ENCODE peak calls at places on chromosomes 2 and 18, in four cellular contexts. One of them, this sample, is unnamed.

GRCh38 chr18:3688682-3689081 is 238.7 kb downstream of the TGIF1 start:
- DNase-seq in HepG2: no peak
- DNase-seq in A549: no peak
- DNase-seq in stomach: no peak
- DNase-seq in this sample: no peak

GRCh38 chr18:3345885-3346284 is 84.0 kb downstream of the MYL12B start:
- DNase-seq in HepG2: no peak
- DNase-seq in A549: no peak
- DNase-seq in stomach: no peak
- DNase-seq in this sample: peak; percentile 76

GRCh38 chr2:221309888-221310287 is 262.2 kb downstream of the EPHA4 start:
- DNase-seq in HepG2: no peak
- DNase-seq in stomach: no peak
- DNase-seq in A549: no peak
- DNase-seq in this sample: no peak

GRCh38 chr2:228599781-228600180 is 418.3 kb upstream of the SPHKAP start:
- DNase-seq in A549: no peak
- DNase-seq in HepG2: no peak
- DNase-seq in stomach: no peak
- DNase-seq in this sample: no peak

GRCh38 chr2:150478206-150478974 is 9.1 kb downstream of the RND3 start:
- DNase-seq in stomach: no peak
- DNase-seq in A549: no peak
- DNase-seq in HepG2: no peak
- DNase-seq in this sample: no peak

GRCh38 chr18:58241877-58242276 is 197.9 kb downstream of the NEDD4L start:
- DNase-seq in stomach: no peak
- DNase-seq in A549: no peak
- DNase-seq in HepG2: no peak
- DNase-seq in this sample: no peak

GRCh38 chr2:77807531-77808215 is 285.5 kb upstream of the LRRTM4 start:
- DNase-seq in A549: no peak
- DNase-seq in stomach: no peak
- DNase-seq in HepG2: no peak
- DNase-seq in this sample: no peak

GRCh38 chr2:144983107-144983506 is 463.2 kb upstream of the ZEB2 start:
- DNase-seq in stomach: no peak
- DNase-seq in HepG2: no peak
- DNase-seq in A549: no peak
- DNase-seq in this sample: no peak

GRCh38 chr18:66873899-66874298 is 270.0 kb upstream of the CDH19 start:
- DNase-seq in HepG2: peak; percentile 61
- DNase-seq in stomach: no peak
- DNase-seq in A549: no peak
- DNase-seq in this sample: no peak

GRCh38 chr2:191329841-191330240 is 84.6 kb downstream of the MYO1B start:
- DNase-seq in A549: no peak
- DNase-seq in stomach: no peak
- DNase-seq in HepG2: no peak
- DNase-seq in this sample: no peak

GRCh38 chr2:35298493-35298892 is 1057.1 kb upstream of the CRIM1 start:
- DNase-seq in stomach: no peak
- DNase-seq in A549: no peak
- DNase-seq in HepG2: no peak
- DNase-seq in this sample: no peak

GRCh38 chr2:165058471-165059265 is 103.3 kb upstream of the SLC38A11 start:
- DNase-seq in A549: no peak
- DNase-seq in stomach: no peak
- DNase-seq in HepG2: no peak
- DNase-seq in this sample: no peak

GRCh38 chr2:169999041-169999440 is 171.8 kb downstream of the UBR3 start:
- DNase-seq in A549: no peak
- DNase-seq in stomach: no peak
- DNase-seq in HepG2: no peak
- DNase-seq in this sample: no peak

GRCh38 chr2:105812180-105813044 is 67.7 kb downstream of the NCK2 start:
- DNase-seq in A549: no peak
- DNase-seq in HepG2: peak; percentile 60
- DNase-seq in stomach: no peak
- DNase-seq in this sample: no peak

GRCh38 chr2:217314021-217314460 is 454.2 kb upstream of the TNP1 start:
- DNase-seq in HepG2: no peak
- DNase-seq in stomach: no peak
- DNase-seq in A549: no peak
- DNase-seq in this sample: no peak

GRCh38 chr2:218746960-218747359 is 35.0 kb upstream of the CYP27A1 start:
- DNase-seq in A549: no peak
- DNase-seq in HepG2: no peak
- DNase-seq in stomach: no peak
- DNase-seq in this sample: no peak

GRCh38 chr18:3985030-3985429 is 470.1 kb downstream of the DLGAP1 start:
- DNase-seq in stomach: no peak
- DNase-seq in HepG2: no peak
- DNase-seq in A549: no peak
- DNase-seq in this sample: no peak

GRCh38 chr2:75006041-75006440 is 47.6 kb downstream of the POLE4 start:
- DNase-seq in stomach: no peak
- DNase-seq in HepG2: no peak
- DNase-seq in A549: no peak
- DNase-seq in this sample: no peak

GRCh38 chr2:62817995-62818713 is 112.6 kb downstream of the EHBP1 start:
- DNase-seq in HepG2: no peak
- DNase-seq in A549: no peak
- DNase-seq in stomach: no peak
- DNase-seq in this sample: no peak

GRCh38 chr2:7053650-7054262 is 136.5 kb downstream of the RNF144A start:
- DNase-seq in stomach: no peak
- DNase-seq in A549: no peak
- DNase-seq in HepG2: no peak
- DNase-seq in this sample: peak; percentile 68

DNA sequence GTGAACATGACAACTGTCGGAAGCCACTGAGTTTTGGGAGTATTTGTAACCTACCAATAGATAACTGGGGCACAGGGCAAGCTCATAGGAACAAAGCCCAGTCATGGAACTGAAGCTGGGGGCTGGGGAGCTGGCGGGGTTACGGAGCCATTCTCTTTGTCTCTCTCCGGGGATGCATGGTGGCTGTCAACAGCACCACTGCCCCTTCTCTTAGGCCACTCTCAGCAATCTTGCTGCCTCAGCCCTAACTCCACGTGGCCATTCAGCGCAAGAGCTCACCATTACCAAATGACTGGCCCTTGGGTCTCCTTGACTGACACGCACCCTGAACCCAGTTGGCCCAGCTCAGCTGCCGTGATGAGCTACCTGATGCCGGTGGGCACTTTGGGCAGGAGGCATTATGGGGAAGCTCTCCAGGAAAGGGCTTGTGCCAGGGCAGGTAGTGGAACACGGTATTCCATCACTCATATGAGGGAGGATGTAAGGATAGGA is 33.6 kb upstream of the ODC1 start:
- DNase-seq in A549: no peak
- DNase-seq in HepG2: no peak
- DNase-seq in stomach: no peak
- DNase-seq in this sample: peak; percentile 30
- TF ChIP-seq EP300 in A549: no peak
- TF ChIP-seq EP300 in HepG2: no peak
- TF ChIP-seq EP300 in stomach: no peak
- TF ChIP-seq EP300 in this sample: no peak

GRCh38 chr2:128474014-128474961 is 155.6 kb upstream of the HS6ST1 start:
- DNase-seq in HepG2: no peak
- DNase-seq in stomach: no peak
- DNase-seq in A549: no peak
- DNase-seq in this sample: no peak

GRCh38 chr2:128472789-128473174 is 154.1 kb upstream of the HS6ST1 start:
- DNase-seq in HepG2: no peak
- DNase-seq in A549: no peak
- DNase-seq in stomach: no peak
- DNase-seq in this sample: no peak

GRCh38 chr2:128474962-128475361 is 156.3 kb upstream of the HS6ST1 start:
- DNase-seq in HepG2: no peak
- DNase-seq in stomach: no peak
- DNase-seq in A549: no peak
- DNase-seq in this sample: no peak

GRCh38 chr2:128475427-128476211 is 157.0 kb upstream of the HS6ST1 start:
- DNase-seq in A549: no peak
- DNase-seq in stomach: no peak
- DNase-seq in HepG2: no peak
- DNase-seq in this sample: no peak

DNA sequence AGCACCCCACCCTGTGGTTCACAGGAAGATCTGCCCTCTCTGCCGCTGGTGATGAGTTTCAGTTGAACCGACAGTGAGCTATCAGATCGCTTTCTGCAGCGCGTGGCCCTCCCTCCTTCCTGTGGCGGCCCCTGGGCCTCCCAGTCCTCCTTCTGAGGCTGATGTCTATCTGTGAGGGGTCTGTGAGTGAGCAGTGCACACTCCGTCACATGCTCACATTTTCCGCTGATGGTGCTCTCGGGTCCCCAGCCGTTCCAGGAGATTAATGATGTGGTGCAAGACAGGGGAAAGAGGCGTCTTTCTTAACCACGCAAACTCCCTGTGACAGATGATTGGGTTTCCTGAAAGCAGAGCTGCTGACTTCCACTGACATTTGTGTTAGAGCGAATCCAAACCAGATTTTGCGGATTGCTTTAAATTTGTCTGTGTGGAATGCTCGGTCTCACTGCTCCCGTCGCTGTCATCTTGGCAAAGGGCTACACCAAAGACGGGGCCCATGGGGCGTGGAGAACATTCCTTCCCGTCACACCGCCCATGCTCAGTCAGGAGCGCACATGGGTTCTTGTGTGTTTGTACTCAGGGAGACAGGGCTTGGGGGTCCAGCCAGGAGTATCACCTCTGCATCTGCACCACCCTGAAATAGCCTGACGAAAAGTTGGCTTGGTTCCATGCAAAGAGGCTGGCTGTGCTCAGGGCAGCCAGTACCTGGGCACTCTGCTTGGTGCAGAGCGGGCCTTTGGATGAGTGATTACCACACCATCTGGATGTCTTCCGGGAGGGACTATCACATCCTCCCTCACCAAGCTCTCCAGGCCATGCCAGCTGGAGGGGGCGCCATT is 154.7 kb upstream of the HS6ST1 start:
- DNase-seq in A549: no peak
- DNase-seq in stomach: no peak
- DNase-seq in HepG2: no peak
- DNase-seq in this sample: peak; percentile 63
- TF ChIP-seq EP300 in A549: no peak
- TF ChIP-seq EP300 in stomach: no peak
- TF ChIP-seq EP300 in HepG2: no peak
- TF ChIP-seq EP300 in this sample: no peak

DNA sequence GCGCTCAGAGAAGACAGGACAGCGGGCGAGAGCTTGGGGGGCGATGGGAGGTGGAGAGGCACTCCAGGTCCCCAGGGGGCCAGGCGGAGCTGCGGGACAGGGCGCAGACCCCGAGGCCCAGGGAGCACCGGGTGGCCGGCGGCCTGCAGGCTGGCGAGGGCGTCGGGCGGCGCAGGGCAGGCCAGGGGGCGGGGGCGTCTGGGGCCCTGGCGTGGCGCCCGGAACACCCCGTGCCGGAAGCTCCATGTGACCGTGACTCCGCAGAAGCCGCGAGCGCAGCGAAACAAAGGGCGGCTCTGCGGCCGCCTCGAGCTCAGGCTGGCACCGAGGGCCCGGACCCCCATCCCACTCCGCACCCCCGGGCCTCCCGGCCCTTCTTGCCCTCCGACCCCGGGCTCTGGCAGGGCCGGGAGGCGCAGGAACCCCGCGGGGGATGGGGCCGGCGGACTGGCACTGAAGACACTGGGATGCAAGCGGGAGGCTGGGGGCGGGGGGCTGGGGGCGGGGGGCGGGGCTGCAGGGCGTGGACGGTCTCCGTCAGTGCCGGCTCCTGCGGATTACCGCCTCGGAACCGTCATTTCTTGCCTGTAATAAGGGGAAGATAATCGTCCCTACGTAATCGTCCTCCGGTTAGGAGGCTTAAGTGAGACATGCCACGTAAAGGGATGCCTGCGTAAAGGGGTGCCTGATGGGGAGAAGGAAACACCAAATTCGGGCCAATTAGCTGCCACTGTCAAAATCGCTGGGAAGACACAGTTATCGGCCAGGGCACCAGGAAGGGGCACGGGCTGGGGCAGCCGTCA is 19.2 kb downstream of the SH2D6 start:
- DNase-seq in stomach: peak; percentile 93
- DNase-seq in HepG2: no peak
- DNase-seq in A549: peak; percentile 89
- DNase-seq in this sample: peak; percentile 96
- TF ChIP-seq EP300 in stomach: peak; percentile 86
- TF ChIP-seq EP300 in HepG2: no peak
- TF ChIP-seq EP300 in A549: peak; percentile 78
- TF ChIP-seq EP300 in this sample: peak; percentile 92

DNA sequence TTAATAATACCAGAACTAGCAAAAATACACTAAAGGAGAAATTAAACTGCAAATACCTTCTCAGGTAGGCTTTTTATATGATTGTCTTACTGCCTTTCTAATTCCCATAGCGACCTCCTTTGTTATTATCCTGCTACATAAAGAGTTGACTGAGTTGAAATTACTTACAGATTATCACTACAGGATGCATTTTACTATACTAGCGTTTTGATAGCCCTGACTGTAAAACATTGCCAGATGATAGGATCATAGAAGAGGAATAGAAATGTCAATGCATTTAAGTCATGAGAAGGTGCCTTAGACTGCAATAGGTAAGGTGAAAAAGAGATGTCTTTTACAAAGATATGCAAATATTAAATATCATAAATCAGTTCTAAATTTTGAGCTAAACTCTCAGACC is 639.7 kb downstream of the NRXN1 start:
- DNase-seq in stomach: no peak
- DNase-seq in A549: no peak
- DNase-seq in HepG2: no peak
- DNase-seq in this sample: no peak
- TF ChIP-seq EP300 in stomach: no peak
- TF ChIP-seq EP300 in A549: no peak
- TF ChIP-seq EP300 in HepG2: no peak
- TF ChIP-seq EP300 in this sample: no peak

GRCh38 chr2:234348081-234348480 is 148.8 kb downstream of the ARL4C start:
- DNase-seq in A549: no peak
- DNase-seq in stomach: no peak
- DNase-seq in HepG2: no peak
- DNase-seq in this sample: no peak
- TF ChIP-seq EP300 in A549: no peak
- TF ChIP-seq EP300 in stomach: no peak
- TF ChIP-seq EP300 in HepG2: no peak
- TF ChIP-seq EP300 in this sample: no peak